ENCODE peak calls at places on chromosomes 6 and 20, in nine cellular contexts. N is upper lobe of left lung, P is breast epithelium, F is stomach, X is K562, Q is SK-N-SH, B is suprapubic skin, Y is HCT116, E is spleen. O is an unnamed sample. For H3K4me1, the result is how much of the 10 kb centered on the place peaks cover.

GRCh38 chr20:17533396-17533795 is 2.2 kb upstream of the BFSP1 start:
- DNase-seq in Q (peak), E (no peak), F (no peak), N (no peak), B (no peak), Y (peak), P (no peak), X (peak), O (no peak)

GRCh38 chr6:79421707-79422484 is 115.3 kb downstream of the LCA5 start:
- DNase-seq in Q (peak), P (no peak), F (no peak), Y (no peak), X (no peak), N (no peak), B (no peak), E (no peak), O (no peak)

GRCh38 chr20:23320317-23320716 is 30.3 kb upstream of the NXT1 start:
- DNase-seq in B (no peak), X (peak), F (no peak), P (no peak), N (no peak), E (no peak), Q (peak), Y (peak), O (no peak)

GRCh38 chr20:5528719-5529256 is 212.0 kb upstream of the PROKR2 start:
- DNase-seq in P (no peak), Q (peak), F (peak), N (no peak), Y (peak), B (peak), E (peak), X (peak), O (no peak)

GRCh38 chr6:169639653-169640278 is 62.1 kb downstream of the WDR27 start:
- DNase-seq in N (no peak), F (no peak), B (no peak), Q (no peak), Y (no peak), P (no peak), X (no peak), E (no peak), O (peak)

GRCh38 chr6:5132741-5133140 is 47.6 kb downstream of the PPP1R3G start:
- DNase-seq in X (no peak), P (no peak), F (peak), Q (no peak), Y (no peak), E (peak), N (no peak), B (no peak), O (no peak)

GRCh38 chr20:34377072-34377847 is 14.2 kb downstream of the ITCH start:
- DNase-seq in P (no peak), E (no peak), N (no peak), B (no peak), Q (no peak), F (no peak), Y (no peak), X (no peak), O (no peak)

GRCh38 chr6:107585815-107586435 is 96.0 kb downstream of the SOBP start:
- DNase-seq in Y (no peak), Q (no peak), N (no peak), P (no peak), F (no peak), X (no peak), E (no peak), B (no peak), O (no peak)

GRCh38 chr6:27867941-27868705 is 44.1 kb downstream of the OR2B2 start:
- DNase-seq in Y (no peak), X (no peak), P (no peak), B (no peak), F (no peak), N (no peak), E (no peak), Q (no peak), O (no peak)

GRCh38 chr6:10720229-10720959 is 2.5 kb upstream of the TMEM14C start:
- DNase-seq in X (no peak), F (peak), B (no peak), N (peak), Q (peak), Y (no peak), E (peak), P (no peak), O (no peak)

GRCh38 chr20:48437146-48437545 is 390.7 kb downstream of the PREX1 start:
- DNase-seq in P (no peak), Q (no peak), N (no peak), B (no peak), Y (no peak), X (no peak), F (no peak), E (no peak), O (no peak)

GRCh38 chr6:137493218-137494038 is 766 bp downstream of the OLIG3 start:
- DNase-seq in N (peak), E (peak), B (no peak), Y (no peak), F (no peak), X (no peak), P (no peak), Q (no peak), O (peak)

GRCh38 chr20:23399568-23400241 is 21.6 kb downstream of the NAPB start:
- DNase-seq in E (no peak), F (no peak), B (no peak), Q (no peak), X (no peak), N (no peak), Y (no peak), P (no peak), O (no peak)

GRCh38 chr6:40754481-40755045 is 167.4 kb upstream of the LRFN2 start:
- DNase-seq in X (no peak), P (no peak), F (no peak), E (no peak), B (no peak), Y (no peak), Q (peak), N (peak), O (no peak)

GRCh38 chr6:41371461-41371991 is 36.1 kb downstream of the NCR2 start:
- DNase-seq in Y (no peak), N (peak), P (peak), E (peak), B (no peak), X (peak), F (peak), Q (peak), O (peak)

GRCh38 chr6:24936641-24937317 is 1.0 kb upstream of the RIPOR2 start:
- DNase-seq in Y (no peak), E (no peak), B (no peak), N (no peak), F (no peak), X (no peak), P (no peak), Q (no peak), O (no peak)

GRCh38 chr6:83511901-83512681 is at the start of gene PRSS35:
- DNase-seq in Q (peak), F (peak), N (peak), B (no peak), Y (peak), X (peak), P (no peak), E (peak), O (no peak)

GRCh38 chr6:43180058-43180457 is 1.9 kb upstream of the CUL9 start:
- DNase-seq in F (no peak), B (no peak), P (no peak), Y (no peak), X (peak), E (no peak), Q (no peak), N (no peak), O (no peak)

GRCh38 chr20:40508821-40509220 is 180.2 kb downstream of the MAFB start:
- DNase-seq in Q (no peak), B (no peak), N (no peak), F (no peak), X (no peak), Y (no peak), E (no peak), P (no peak), O (no peak)

GRCh38 chr20:21301940-21302644 is 1.0 kb upstream of the XRN2 start:
- DNase-seq in X (peak), N (no peak), B (no peak), P (no peak), Y (no peak), Q (no peak), E (no peak), F (no peak), O (no peak)

GRCh38 chr6:156774872-156775405 is 2.2 kb upstream of the ARID1B start:
- DNase-seq in F (no peak), N (no peak), B (no peak), P (no peak), X (no peak), Q (no peak), E (no peak), Y (no peak), O (no peak)

DNA sequence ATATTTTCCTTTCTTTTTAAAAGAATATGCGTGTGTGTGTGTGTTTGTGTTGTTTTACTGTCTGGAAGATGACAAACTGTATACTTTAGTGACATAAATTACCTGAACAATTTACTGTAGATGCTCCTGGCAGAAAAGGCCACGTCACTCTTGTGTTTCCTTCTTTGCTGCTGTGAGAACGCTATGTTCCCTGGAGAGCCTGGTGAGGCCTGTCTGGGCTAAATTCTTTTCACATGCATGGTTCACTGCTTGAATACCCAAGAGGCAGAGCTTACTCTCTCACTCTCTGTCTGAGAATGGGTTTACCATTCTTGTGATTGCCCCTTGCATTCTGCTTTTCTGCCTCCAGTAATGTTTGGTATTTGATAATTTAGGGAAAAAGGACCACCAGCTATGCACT is 64.3 kb downstream of the EDN1 start:
- DNase-seq in E (no peak), B (no peak), N (no peak), P (no peak), X (no peak), F (peak), Q (no peak), Y (no peak), O (no peak)
- H3K4me1 ChIP-seq in E (under half), B (under half), N (under half), P (under half), X (under half), F (under half), Q (under half), Y (under half), O (under half)

GRCh38 chr20:62458256-62459251 is 17.2 kb downstream of the GATA5 start:
- DNase-seq in Q (no peak), E (no peak), B (no peak), Y (no peak), X (peak), P (no peak), F (peak), N (peak), O (no peak)
- TF ChIP-seq POLR2AphosphoS5 in Q (no peak), E (no peak), B (no peak), Y (no peak), X (no peak), P (no peak), F (no peak), N (no peak), O (no peak)

GRCh38 chr20:43681468-43681942 is 14.6 kb downstream of the MYBL2 start:
- DNase-seq in Y (no peak), P (no peak), X (peak), E (peak), N (no peak), Q (no peak), B (no peak), F (no peak), O (no peak)
- H3K27ac ChIP-seq in Y (no peak), P (no peak), X (no peak), E (peak), N (no peak), Q (no peak), B (no peak), F (no peak), O (no peak)

GRCh38 chr20:63952210-63952535 is 4.0 kb downstream of the UCKL1 start:
- DNase-seq in F (no peak), E (peak), X (no peak), N (peak), Y (no peak), Q (no peak), P (no peak), B (no peak), O (no peak)

GRCh38 chr20:63951398-63952209 is 4.6 kb downstream of the UCKL1 start:
- DNase-seq in X (no peak), Y (no peak), F (no peak), E (peak), P (no peak), Q (no peak), B (no peak), N (peak), O (no peak)

GRCh38 chr20:63950701-63951397 is 5.4 kb downstream of the UCKL1 start:
- DNase-seq in Q (no peak), N (peak), Y (no peak), E (peak), F (no peak), B (no peak), X (no peak), P (no peak), O (no peak)

GRCh38 chr20:63953764-63954429 is 2.3 kb downstream of the UCKL1 start:
- DNase-seq in Y (no peak), B (no peak), X (no peak), F (no peak), P (no peak), N (peak), E (peak), Q (no peak), O (no peak)

DNA sequence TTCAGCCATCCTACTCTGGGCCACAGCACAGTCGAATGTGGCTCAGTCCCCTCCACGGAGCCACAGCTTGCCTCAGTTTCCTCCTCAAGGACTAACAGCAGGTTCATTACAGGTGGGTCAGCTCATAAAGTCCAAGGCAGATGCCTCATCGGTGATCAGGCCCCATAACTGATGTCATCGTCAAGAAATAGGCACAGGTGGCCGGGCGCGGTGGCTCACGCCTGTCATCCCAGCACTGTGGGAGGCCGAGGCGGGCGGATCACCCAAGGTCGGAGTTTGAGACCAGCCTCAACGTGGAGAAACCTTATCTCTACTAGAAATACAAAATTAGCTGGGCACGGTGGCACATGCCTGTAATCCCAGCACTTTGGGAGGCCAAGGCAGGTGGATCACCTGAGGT is 3.4 kb downstream of the UCKL1 start:
- DNase-seq in E (no peak), Y (no peak), P (no peak), Q (no peak), N (peak), F (no peak), X (no peak), B (no peak), O (no peak)
- H3K4me1 ChIP-seq in E (half or more), Y (under half), P (under half), Q (under half), N (half or more), F (half or more), X (under half), B (half or more), O (half or more)

DNA sequence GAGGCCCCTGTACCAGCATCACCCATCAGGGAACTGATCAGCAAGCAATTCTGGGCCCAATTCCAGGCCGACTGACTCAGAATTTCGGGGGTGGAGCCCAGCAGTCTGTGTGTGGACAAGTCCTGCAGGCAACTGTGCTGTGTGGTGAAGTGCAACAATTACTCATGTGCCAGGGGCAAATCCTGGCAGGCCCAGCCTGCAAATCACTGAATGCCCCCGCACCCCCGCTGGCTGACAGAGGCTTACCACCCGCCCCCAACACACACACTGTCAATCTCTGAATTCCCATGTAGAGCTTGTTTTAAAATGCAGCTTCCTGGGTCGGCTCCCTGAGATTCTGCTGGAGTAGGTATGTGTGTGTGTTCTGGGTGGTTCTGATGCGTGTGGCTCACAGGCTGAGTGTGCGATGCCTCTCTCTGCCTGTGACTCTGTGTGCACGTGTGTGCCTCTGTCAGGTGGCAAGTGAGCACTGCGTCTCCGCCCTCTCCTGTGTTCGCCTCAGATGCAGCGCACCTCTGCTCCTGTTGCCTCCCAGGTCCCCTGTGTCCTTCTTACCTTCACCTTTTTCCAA is 45.4 kb downstream of the SSR1 start:
- DNase-seq in Y (peak), X (peak), P (peak), E (peak), Q (peak), F (peak), N (no peak), B (peak), O (no peak)
- TF ChIP-seq POLR2AphosphoS5 in Y (peak), X (no peak), P (no peak), E (no peak), Q (no peak), F (no peak), N (no peak), B (no peak), O (no peak)

DNA sequence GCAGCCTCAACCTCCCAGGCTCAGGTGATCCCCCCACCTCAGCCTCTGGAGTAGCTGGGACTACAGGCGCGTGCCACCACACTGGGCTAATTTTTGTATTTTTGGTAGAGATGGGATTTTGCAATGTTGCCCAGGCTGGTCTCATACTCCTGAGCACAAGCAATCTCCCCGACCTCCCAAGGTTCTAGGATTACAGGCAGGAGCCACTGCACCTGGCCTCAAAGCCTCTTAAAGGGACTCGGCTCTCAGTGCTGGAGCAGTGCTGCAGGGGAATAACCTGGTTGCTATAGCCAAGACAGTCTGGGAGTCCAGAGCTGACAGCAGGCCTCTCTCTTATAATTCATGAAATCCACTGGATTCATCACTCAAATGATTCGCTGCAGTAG is 17.0 kb downstream of the GHRH start:
- DNase-seq in Q (no peak), N (no peak), X (no peak), F (no peak), Y (no peak), P (no peak), E (no peak), B (no peak), O (no peak)
- H3K27ac ChIP-seq in Q (no peak), N (no peak), X (no peak), F (no peak), Y (no peak), P (no peak), E (no peak), B (no peak), O (no peak)

GRCh38 chr6:33624856-33625255 is 3.7 kb downstream of the ITPR3 start:
- DNase-seq in B (no peak), X (no peak), E (no peak), Y (no peak), P (no peak), Q (no peak), N (no peak), F (no peak), O (no peak)
- H3K4me1 ChIP-seq in B (half or more), X (under half), E (under half), Y (under half), P (under half), Q (under half), N (under half), F (under half), O (half or more)

GRCh38 chr6:37106982-37107453 is 62.9 kb upstream of the PIM1 start:
- DNase-seq in E (no peak), N (no peak), P (no peak), X (peak), F (no peak), Y (no peak), Q (no peak), B (no peak), O (no peak)

GRCh38 chr6:37105782-37106137 is 64.2 kb upstream of the PIM1 start:
- DNase-seq in F (no peak), X (no peak), N (no peak), E (no peak), Y (no peak), P (no peak), Q (no peak), B (no peak), O (no peak)

GRCh38 chr6:37106554-37106953 is 63.4 kb upstream of the PIM1 start:
- DNase-seq in N (no peak), B (no peak), Y (no peak), P (no peak), Q (no peak), F (no peak), E (no peak), X (no peak), O (no peak)

GRCh38 chr6:37103169-37104039 is 66.5 kb upstream of the PIM1 start:
- DNase-seq in E (peak), N (peak), F (peak), B (peak), Q (peak), P (no peak), Y (no peak), X (peak), O (no peak)

DNA sequence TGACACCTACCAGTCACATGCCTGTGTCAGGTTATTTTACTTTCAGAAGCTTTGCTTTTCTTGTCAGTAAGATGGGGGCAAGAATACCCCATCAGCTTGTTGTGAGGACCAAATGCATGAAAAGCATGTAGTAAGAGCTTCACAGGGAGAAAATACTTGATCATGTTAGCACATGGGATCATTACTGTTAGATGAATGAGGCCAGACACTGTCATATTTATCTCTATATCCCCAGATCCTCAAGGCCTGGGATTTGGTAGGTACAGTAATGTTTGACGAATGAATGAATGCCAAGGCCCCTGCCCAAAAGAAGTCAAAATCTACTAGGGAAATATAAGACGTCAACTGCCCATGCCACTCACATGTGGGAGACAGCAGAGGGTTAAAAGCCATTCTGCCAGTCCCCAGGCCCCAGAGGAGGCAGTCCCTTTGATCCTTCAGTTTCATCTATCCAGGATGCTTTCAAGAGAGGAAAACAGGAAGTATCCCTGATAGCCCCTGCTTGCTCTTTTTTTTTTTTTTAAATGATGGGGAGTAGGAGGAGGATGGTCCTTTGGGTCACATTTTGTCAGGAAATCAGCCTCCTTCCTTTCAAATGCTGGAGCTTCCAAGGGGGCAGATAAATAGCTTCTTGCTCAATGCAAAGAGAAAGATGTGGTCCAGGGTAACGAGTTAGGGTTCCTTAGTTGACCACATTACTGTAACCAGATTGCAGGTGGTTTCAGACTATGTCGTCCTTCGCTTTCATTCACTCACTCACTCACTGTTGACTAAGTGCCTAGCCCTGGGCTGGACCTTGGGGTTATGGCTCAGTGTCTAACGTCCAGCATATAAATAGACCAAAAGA is 64.8 kb upstream of the PIM1 start:
- DNase-seq in E (no peak), Y (no peak), N (no peak), X (no peak), F (no peak), Q (peak), P (no peak), B (no peak), O (no peak)
- TF ChIP-seq POLR2AphosphoS5 in E (no peak), Y (no peak), N (no peak), X (no peak), F (no peak), Q (no peak), P (no peak), B (no peak), O (no peak)

O was measured in esophagus muscularis mucosa.